ENCODE peak calls at places on chromosomes 4 and X, in nine cellular contexts. U is bronchial epithelial cell; D is KG1; Q is fibroblast of mammary gland; S is T-helper 9 cell; R is stimulated activated CD4-positive, alpha-beta T cell treated with anti-CD3 and anti-CD28 coated beads, Interleukin-4, amount 100 ng/mL, for 24 hours; Z is T-helper 17 cell; A is SW480; P is kidney epithelial cell. K is an unnamed sample.

GRCh38 chr4:138445098-138445497 is 202.9 kb upstream of the SLC7A11 start:
- DNase-seq in U (no peak), D (no peak), Q (peak), S (no peak), R (no peak), Z (no peak), A (no peak), P (no peak), K (peak)

GRCh38 chr4:80049402-80049801 is 23.6 kb downstream of the ANTXR2 start:
- DNase-seq in U (no peak), D (no peak), Q (no peak), S (no peak), R (no peak), Z (no peak), A (no peak), P (no peak), K (no peak)

GRCh38 chr4:158644341-158644740 is 27.3 kb downstream of the C4orf46 start:
- DNase-seq in U (no peak), D (no peak), Q (no peak), S (no peak), R (no peak), Z (no peak), A (no peak), P (no peak), K (no peak)

GRCh38 chr4:72275381-72275780 is 243.6 kb downstream of the NPFFR2 start:
- DNase-seq in U (no peak), D (no peak), Q (peak), S (no peak), R (no peak), Z (no peak), A (no peak), P (no peak), K (peak)

GRCh38 chr4:125838239-125838601 is 523.5 kb downstream of the FAT4 start:
- DNase-seq in U (no peak), D (no peak), Q (no peak), S (no peak), R (no peak), Z (no peak), A (no peak), P (no peak), K (no peak)

GRCh38 chrX:41353964-41354363 is 20.0 kb downstream of the DDX3X start:
- DNase-seq in U (no peak), D (no peak), Q (no peak), S (no peak), R (no peak), Z (no peak), A (no peak), P (no peak), K (no peak)

GRCh38 chr4:126465341-126465740 is 1150.6 kb downstream of the FAT4 start:
- DNase-seq in U (no peak), D (no peak), Q (peak), S (no peak), R (no peak), Z (no peak), A (no peak), P (no peak), K (no peak)

GRCh38 chr4:105196523-105197145 is 50.0 kb downstream of the TET2 start:
- DNase-seq in U (peak), D (peak), Q (peak), S (no peak), R (no peak), Z (no peak), A (no peak), P (no peak), K (peak)

GRCh38 chr4:24473309-24473721 is 111.0 kb downstream of the DHX15 start:
- DNase-seq in U (peak), D (no peak), Q (peak), S (no peak), R (no peak), Z (no peak), A (peak), P (no peak), K (peak)

GRCh38 chrX:69759921-69760625 is 144.2 kb downstream of the EDA start:
- DNase-seq in U (no peak), D (no peak), Q (no peak), S (no peak), R (no peak), Z (no peak), A (no peak), P (no peak), K (no peak)

GRCh38 chrX:109839694-109840358 is 106.8 kb upstream of the ACSL4 start:
- DNase-seq in U (no peak), D (no peak), Q (peak), S (no peak), R (peak), Z (no peak), A (peak), P (no peak), K (no peak)

GRCh38 chrX:77785400-77785745 is 643 bp downstream of the ATRX start:
- DNase-seq in U (peak), D (no peak), Q (peak), S (no peak), R (no peak), Z (no peak), A (peak), P (no peak), K (peak)

GRCh38 chr4:6109842-6110560 is 90.3 kb downstream of the JAKMIP1 start:
- DNase-seq in U (peak), D (no peak), Q (no peak), S (no peak), R (no peak), Z (no peak), A (peak), P (no peak), K (no peak)

GRCh38 chr4:122341906-122342305 is 36.9 kb upstream of the ADAD1 start:
- DNase-seq in U (peak), D (no peak), Q (peak), S (no peak), R (no peak), Z (no peak), A (peak), P (peak), K (peak)

GRCh38 chrX:29841750-29842149 is 373.6 kb upstream of the MAGEB2 start:
- DNase-seq in U (no peak), D (no peak), Q (peak), S (no peak), R (no peak), Z (no peak), A (no peak), P (no peak), K (peak)

GRCh38 chr4:168840988-168841681 is 168.9 kb downstream of the CBR4 start:
- DNase-seq in U (no peak), D (no peak), Q (no peak), S (no peak), R (no peak), Z (no peak), A (no peak), P (no peak), K (peak)

GRCh38 chr4:56689661-56690060 is 8.6 kb upstream of the HOPX start:
- DNase-seq in U (no peak), D (no peak), Q (no peak), S (no peak), R (no peak), Z (no peak), A (no peak), P (no peak), K (peak)

GRCh38 chr4:73193155-73193554 is 65.4 kb downstream of the ANKRD17 start:
- DNase-seq in U (no peak), D (no peak), Q (no peak), S (no peak), R (no peak), Z (no peak), A (no peak), P (no peak), K (no peak)

GRCh38 chrX:140503714-140504351 is 1.0 kb downstream of the SOX3 start:
- DNase-seq in U (no peak), D (no peak), Q (no peak), S (no peak), R (no peak), Z (no peak), A (no peak), P (no peak), K (peak)

GRCh38 chr4:114815760-114816159 is 217.2 kb downstream of the UGT8 start:
- DNase-seq in U (no peak), D (no peak), Q (no peak), S (no peak), R (no peak), Z (no peak), A (no peak), P (no peak), K (no peak)

GRCh38 chr4:3311489-3312171 is 18.8 kb downstream of the RGS12 start:
- DNase-seq in U (peak), D (no peak), Q (no peak), S (no peak), R (no peak), Z (no peak), A (no peak), P (no peak), K (no peak)

GRCh38 chr4:151284534-151285245 is 7.7 kb downstream of the PRSS48 start:
- DNase-seq in U (no peak), D (no peak), Q (no peak), S (no peak), R (no peak), Z (no peak), A (no peak), P (no peak), K (no peak)

GRCh38 chrX:10615931-10616780 is 4.2 kb downstream of the MID1 start:
- DNase-seq in U (no peak), D (no peak), Q (peak), S (no peak), R (no peak), Z (no peak), A (peak), P (no peak), K (peak)

GRCh38 chrX:124791492-124792095 is 445.2 kb downstream of the SH2D1A start:
- DNase-seq in U (no peak), D (no peak), Q (no peak), S (no peak), R (no peak), Z (no peak), A (no peak), P (no peak), K (no peak)

GRCh38 chrX:43655151-43655676 is 885 bp upstream of the MAOA start:
- DNase-seq in U (peak), D (no peak), Q (peak), S (peak), R (peak), Z (peak), A (peak), P (no peak), K (peak)

GRCh38 chrX:119734897-119735339 is 23.5 kb upstream of the SOWAHD start:
- DNase-seq in U (no peak), D (no peak), Q (no peak), S (no peak), R (no peak), Z (no peak), A (no peak), P (no peak), K (peak)

GRCh38 chrX:20680998-20681397 is 414.3 kb upstream of the RPS6KA3 start:
- DNase-seq in U (peak), D (no peak), Q (peak), S (no peak), R (no peak), Z (no peak), A (peak), P (no peak), K (no peak)

GRCh38 chr4:66048861-66049260 is 378.6 kb upstream of the EPHA5 start:
- DNase-seq in U (no peak), D (no peak), Q (peak), S (no peak), R (no peak), Z (no peak), A (no peak), P (no peak), K (peak)

GRCh38 chrX:40097492-40098263 is at the start of gene BCOR:
- DNase-seq in U (no peak), D (no peak), Q (no peak), S (peak), R (peak), Z (peak), A (peak), P (no peak), K (peak)

GRCh38 chr4:99720206-99720605 is 62.6 kb upstream of the C4orf54 start:
- DNase-seq in U (no peak), D (no peak), Q (no peak), S (no peak), R (no peak), Z (no peak), A (no peak), P (no peak), K (no peak)